ENCODE peak calls at places on chromosomes 5 and 9, in four cellular contexts. One of them, this sample, is unnamed.

GRCh38 chr5:10556893-10557746 is 6.8 kb upstream of the ANKRD33B start:
- DNase-seq in AG10803: no peak
- DNase-seq in naive thymus-derived CD4-positive, alpha-beta T cell: no peak
- DNase-seq in lung: no peak
- DNase-seq in this sample: no peak

GRCh38 chr5:6202615-6203365 is 175.6 kb downstream of the MED10 start:
- DNase-seq in AG10803: no peak
- DNase-seq in lung: no peak
- DNase-seq in naive thymus-derived CD4-positive, alpha-beta T cell: no peak
- DNase-seq in this sample: no peak

GRCh38 chr5:10695055-10695649 is 65.9 kb downstream of the DAP start:
- DNase-seq in lung: peak; percentile 80
- DNase-seq in naive thymus-derived CD4-positive, alpha-beta T cell: no peak
- DNase-seq in AG10803: peak; percentile 71
- DNase-seq in this sample: no peak

GRCh38 chr5:65172486-65173129 is 309.1 kb downstream of the ADAMTS6 start:
- DNase-seq in naive thymus-derived CD4-positive, alpha-beta T cell: no peak
- DNase-seq in lung: no peak
- DNase-seq in AG10803: peak; percentile 74
- DNase-seq in this sample: no peak

GRCh38 chr9:31100311-31100710 is 1284.1 kb upstream of the ACO1 start:
- DNase-seq in naive thymus-derived CD4-positive, alpha-beta T cell: no peak
- DNase-seq in AG10803: no peak
- DNase-seq in lung: no peak
- DNase-seq in this sample: no peak

GRCh38 chr5:177427919-177428573 is 1.6 kb downstream of the GRK6 start:
- DNase-seq in naive thymus-derived CD4-positive, alpha-beta T cell: no peak
- DNase-seq in lung: no peak
- DNase-seq in AG10803: no peak
- DNase-seq in this sample: peak; percentile 34

GRCh38 chr5:58363850-58364249 is 96.0 kb downstream of the PLK2 start:
- DNase-seq in AG10803: no peak
- DNase-seq in lung: no peak
- DNase-seq in naive thymus-derived CD4-positive, alpha-beta T cell: no peak
- DNase-seq in this sample: no peak

GRCh38 chr5:148384389-148384756 is 615 bp downstream of the FBXO38 start:
- DNase-seq in AG10803: peak; percentile 17
- DNase-seq in lung: no peak
- DNase-seq in naive thymus-derived CD4-positive, alpha-beta T cell: no peak
- DNase-seq in this sample: peak; percentile 8

GRCh38 chr9:73152953-73153352 is 1.3 kb downstream of the ANXA1 start:
- DNase-seq in lung: no peak
- DNase-seq in AG10803: peak; percentile 71
- DNase-seq in naive thymus-derived CD4-positive, alpha-beta T cell: no peak
- DNase-seq in this sample: no peak

GRCh38 chr9:101457003-101457402 is 21.4 kb upstream of the ALDOB start:
- DNase-seq in lung: no peak
- DNase-seq in naive thymus-derived CD4-positive, alpha-beta T cell: no peak
- DNase-seq in AG10803: no peak
- DNase-seq in this sample: no peak

GRCh38 chr9:98373622-98374021 is 118.2 kb upstream of the TBC1D2 start:
- DNase-seq in naive thymus-derived CD4-positive, alpha-beta T cell: no peak
- DNase-seq in lung: no peak
- DNase-seq in AG10803: peak; percentile 38
- DNase-seq in this sample: no peak

GRCh38 chr5:178201221-178201926 is 3.0 kb upstream of the HNRNPAB start:
- DNase-seq in naive thymus-derived CD4-positive, alpha-beta T cell: no peak
- DNase-seq in AG10803: peak; percentile 21
- DNase-seq in lung: no peak
- DNase-seq in this sample: no peak

GRCh38 chr5:178432421-178433272 is 157.5 kb downstream of the COL23A1 start:
- DNase-seq in naive thymus-derived CD4-positive, alpha-beta T cell: no peak
- DNase-seq in AG10803: no peak
- DNase-seq in lung: peak; percentile 25
- DNase-seq in this sample: no peak

GRCh38 chr9:17739022-17739421 is 160.2 kb downstream of the SH3GL2 start:
- DNase-seq in lung: no peak
- DNase-seq in AG10803: no peak
- DNase-seq in naive thymus-derived CD4-positive, alpha-beta T cell: no peak
- DNase-seq in this sample: no peak

GRCh38 chr9:87193925-87194380 is 246.6 kb upstream of the GAS1 start:
- DNase-seq in lung: no peak
- DNase-seq in naive thymus-derived CD4-positive, alpha-beta T cell: no peak
- DNase-seq in AG10803: peak; percentile 99
- DNase-seq in this sample: no peak

GRCh38 chr9:75085640-75086039 is 2.3 kb downstream of the NMRK1 start:
- DNase-seq in lung: no peak
- DNase-seq in naive thymus-derived CD4-positive, alpha-beta T cell: no peak
- DNase-seq in AG10803: no peak
- DNase-seq in this sample: no peak

GRCh38 chr9:6842584-6842947 is 84.8 kb downstream of the KDM4C start:
- DNase-seq in naive thymus-derived CD4-positive, alpha-beta T cell: no peak
- DNase-seq in AG10803: peak; percentile 29
- DNase-seq in lung: no peak
- DNase-seq in this sample: no peak

GRCh38 chr9:89605181-89606048 is 603 bp downstream of the GADD45G start:
- DNase-seq in naive thymus-derived CD4-positive, alpha-beta T cell: peak; percentile 19
- DNase-seq in lung: peak; percentile 72
- DNase-seq in AG10803: no peak
- DNase-seq in this sample: peak; percentile 35

GRCh38 chr9:114229236-114229635 is 73.9 kb downstream of the COL27A1 start:
- DNase-seq in naive thymus-derived CD4-positive, alpha-beta T cell: no peak
- DNase-seq in lung: no peak
- DNase-seq in AG10803: no peak
- DNase-seq in this sample: no peak

GRCh38 chr9:32968101-32969011 is 33.1 kb downstream of the APTX start:
- DNase-seq in naive thymus-derived CD4-positive, alpha-beta T cell: peak; percentile 7
- DNase-seq in lung: peak; percentile 43
- DNase-seq in AG10803: peak; percentile 34
- DNase-seq in this sample: peak; percentile 66

GRCh38 chr5:173915310-173916005 is 27.3 kb downstream of the CPEB4 start:
- DNase-seq in lung: no peak
- DNase-seq in naive thymus-derived CD4-positive, alpha-beta T cell: no peak
- DNase-seq in AG10803: peak; percentile 51
- DNase-seq in this sample: peak; percentile 23

GRCh38 chr9:69131682-69132081 is 42.4 kb upstream of the TJP2 start:
- DNase-seq in AG10803: peak; percentile 96
- DNase-seq in lung: no peak
- DNase-seq in naive thymus-derived CD4-positive, alpha-beta T cell: no peak
- DNase-seq in this sample: no peak

GRCh38 chr5:117204404-117204803 is 629.8 kb upstream of the SEMA6A start:
- DNase-seq in naive thymus-derived CD4-positive, alpha-beta T cell: no peak
- DNase-seq in lung: no peak
- DNase-seq in AG10803: no peak
- DNase-seq in this sample: no peak

GRCh38 chr5:42274913-42275312 is 148.3 kb upstream of the GHR start:
- DNase-seq in lung: no peak
- DNase-seq in naive thymus-derived CD4-positive, alpha-beta T cell: no peak
- DNase-seq in AG10803: no peak
- DNase-seq in this sample: no peak

GRCh38 chr9:95005276-95006141 is 279.0 kb downstream of the AOPEP start:
- DNase-seq in naive thymus-derived CD4-positive, alpha-beta T cell: no peak
- DNase-seq in lung: no peak
- DNase-seq in AG10803: no peak
- DNase-seq in this sample: no peak

GRCh38 chr9:114037961-114038723 is 40.0 kb downstream of the AMBP start:
- DNase-seq in lung: peak; percentile 24
- DNase-seq in naive thymus-derived CD4-positive, alpha-beta T cell: no peak
- DNase-seq in AG10803: no peak
- DNase-seq in this sample: no peak

GRCh38 chr9:124771867-124772621 is 933 bp upstream of the NR6A1 start:
- DNase-seq in AG10803: peak; percentile 59
- DNase-seq in lung: peak; percentile 69
- DNase-seq in naive thymus-derived CD4-positive, alpha-beta T cell: no peak
- DNase-seq in this sample: peak; percentile 34

GRCh38 chr5:4058899-4059298 is 463.3 kb downstream of the IRX1 start:
- DNase-seq in naive thymus-derived CD4-positive, alpha-beta T cell: no peak
- DNase-seq in AG10803: no peak
- DNase-seq in lung: no peak
- DNase-seq in this sample: no peak

GRCh38 chr5:18105449-18105848 is 471.2 kb downstream of the TAF11L14 start:
- DNase-seq in naive thymus-derived CD4-positive, alpha-beta T cell: no peak
- DNase-seq in lung: no peak
- DNase-seq in AG10803: no peak
- DNase-seq in this sample: no peak

GRCh38 chr5:165783024-165783423 is 2277.6 kb downstream of the MAT2B start:
- DNase-seq in naive thymus-derived CD4-positive, alpha-beta T cell: no peak
- DNase-seq in AG10803: no peak
- DNase-seq in lung: no peak
- DNase-seq in this sample: no peak

GRCh38 chr5:37494756-37495155 is 115.6 kb downstream of the WDR70 start:
- DNase-seq in AG10803: peak; percentile 63
- DNase-seq in naive thymus-derived CD4-positive, alpha-beta T cell: no peak
- DNase-seq in lung: no peak
- DNase-seq in this sample: no peak

GRCh38 chr5:554284-554988 is 30.2 kb upstream of the SLC9A3 start:
- DNase-seq in naive thymus-derived CD4-positive, alpha-beta T cell: no peak
- DNase-seq in AG10803: no peak
- DNase-seq in lung: no peak
- DNase-seq in this sample: no peak

GRCh38 chr5:135702191-135702590 is 123.4 kb upstream of the CXCL14 start:
- DNase-seq in AG10803: no peak
- DNase-seq in lung: no peak
- DNase-seq in naive thymus-derived CD4-positive, alpha-beta T cell: no peak
- DNase-seq in this sample: no peak

DNA sequence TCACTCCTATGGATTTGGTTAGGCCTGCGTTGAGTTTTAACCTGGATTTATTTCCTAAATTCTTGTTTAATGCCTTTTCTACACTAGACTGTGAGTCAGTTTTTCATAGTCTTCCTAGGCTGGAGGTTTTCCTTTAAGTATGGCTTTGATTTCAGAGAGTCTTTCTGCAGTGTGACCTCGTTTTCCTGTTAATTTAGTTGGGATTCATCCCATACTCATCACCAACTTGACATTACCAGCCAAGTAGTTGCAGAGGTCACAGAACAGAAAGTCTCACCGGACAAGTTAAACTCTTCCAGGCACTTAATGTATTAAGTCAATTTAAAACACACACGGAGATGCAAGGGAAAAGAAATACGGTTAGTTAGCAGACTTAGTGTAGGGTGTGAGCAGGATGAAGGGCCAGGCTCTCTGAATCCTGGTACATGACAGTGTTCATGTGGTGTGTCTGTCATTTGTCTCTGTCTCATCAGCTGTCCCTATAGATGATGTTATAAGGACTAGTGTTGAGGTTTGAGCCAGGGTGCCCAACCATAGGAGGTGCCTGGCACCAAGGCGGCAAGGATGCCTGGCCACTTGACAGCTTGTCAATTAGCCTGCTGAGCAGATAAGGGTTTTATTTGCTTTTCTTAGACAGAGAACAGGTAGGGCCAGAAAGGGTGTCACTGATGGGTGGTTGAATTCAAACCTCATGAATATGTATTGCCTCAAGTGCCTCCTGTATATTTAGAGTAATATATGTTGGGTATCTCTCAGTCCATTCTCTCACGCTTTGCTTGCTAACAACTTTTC is 29.9 kb upstream of the AUH start:
- DNase-seq in naive thymus-derived CD4-positive, alpha-beta T cell: no peak
- DNase-seq in AG10803: peak; percentile 45
- DNase-seq in lung: no peak
- DNase-seq in this sample: no peak
- H3K4me3 ChIP-seq in naive thymus-derived CD4-positive, alpha-beta T cell: no peak overlapping the region
- H3K4me3 ChIP-seq in AG10803: no peak overlapping the region
- H3K4me3 ChIP-seq in lung: no peak overlapping the region
- H3K4me3 ChIP-seq in this sample: no peak overlapping the region

GRCh38 chr9:35079426-35080341 is at the start of gene FANCG:
- DNase-seq in AG10803: peak; percentile 87
- DNase-seq in lung: peak; percentile 92
- DNase-seq in naive thymus-derived CD4-positive, alpha-beta T cell: peak; percentile 66
- DNase-seq in this sample: peak; percentile 94

DNA sequence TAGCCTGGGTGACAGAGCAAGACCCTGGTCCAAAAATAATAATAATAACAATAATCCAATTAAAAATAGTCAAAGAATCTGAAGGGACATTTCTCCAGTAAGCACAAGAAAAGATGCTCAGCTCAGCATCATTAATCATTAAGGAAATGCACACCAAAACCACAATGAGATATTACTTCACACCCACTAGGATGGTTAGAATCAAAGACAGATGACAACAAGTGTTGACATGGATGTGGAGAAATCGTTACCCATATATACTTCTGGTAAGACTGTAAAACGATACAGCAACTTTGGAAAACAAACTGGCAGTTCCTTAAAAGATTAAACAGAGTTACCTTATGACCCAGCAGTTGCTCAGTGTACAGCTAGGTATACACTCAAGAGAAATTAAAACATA is 5.3 kb upstream of the FANCG start:
- DNase-seq in AG10803: peak; percentile 35
- DNase-seq in lung: no peak
- DNase-seq in naive thymus-derived CD4-positive, alpha-beta T cell: no peak
- DNase-seq in this sample: no peak
- H3K4me3 ChIP-seq in AG10803: no peak overlapping the region
- H3K4me3 ChIP-seq in lung: no peak overlapping the region
- H3K4me3 ChIP-seq in naive thymus-derived CD4-positive, alpha-beta T cell: no peak overlapping the region
- H3K4me3 ChIP-seq in this sample: no peak overlapping the region

DNA sequence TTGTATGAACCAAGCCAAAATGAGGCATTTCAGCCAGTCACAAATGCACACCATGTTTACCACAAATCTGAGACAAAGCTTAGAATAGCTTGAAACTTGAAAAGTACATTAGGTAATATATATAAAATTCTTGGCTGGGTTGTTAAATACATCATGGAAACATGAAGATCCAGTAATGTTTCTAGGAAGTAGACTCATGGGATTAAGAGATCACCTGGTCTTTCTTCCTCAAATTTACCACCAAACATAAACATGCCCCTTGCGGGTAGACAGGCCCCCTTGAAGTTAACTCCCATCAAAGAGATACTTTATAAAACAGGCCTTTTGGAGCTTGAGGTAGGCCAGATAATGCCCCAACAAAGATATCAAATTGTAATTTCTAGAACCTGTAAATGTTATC is 128.1 kb upstream of the TARS1 start:
- DNase-seq in AG10803: no peak
- DNase-seq in naive thymus-derived CD4-positive, alpha-beta T cell: no peak
- DNase-seq in lung: no peak
- DNase-seq in this sample: no peak
- H3K4me3 ChIP-seq in AG10803: no peak overlapping the region
- H3K4me3 ChIP-seq in naive thymus-derived CD4-positive, alpha-beta T cell: no peak overlapping the region
- H3K4me3 ChIP-seq in lung: no peak overlapping the region
- H3K4me3 ChIP-seq in this sample: no peak overlapping the region

DNA sequence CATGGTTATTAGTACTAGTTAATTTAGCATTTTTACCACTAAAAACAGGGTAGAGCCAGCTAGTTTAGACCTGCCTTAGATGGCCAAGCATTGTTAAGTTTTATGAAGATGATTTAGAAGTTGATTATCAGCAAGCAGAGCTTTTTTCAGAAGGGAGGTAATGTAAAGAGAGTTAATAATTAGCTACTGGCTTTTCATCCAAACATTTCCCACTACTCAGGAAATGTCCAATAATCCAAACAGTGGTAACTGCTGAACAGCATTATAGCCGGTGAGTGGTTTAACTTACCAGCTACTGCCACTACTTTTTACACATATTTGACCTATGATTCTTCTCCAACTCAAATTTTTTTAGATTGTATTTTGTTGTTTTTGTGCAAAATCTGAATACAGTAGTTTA is 1.7 kb downstream of the ITGA1 start:
- DNase-seq in AG10803: no peak
- DNase-seq in naive thymus-derived CD4-positive, alpha-beta T cell: no peak
- DNase-seq in lung: no peak
- DNase-seq in this sample: no peak
- H3K4me3 ChIP-seq in AG10803: peak overlapping the region; percentile 76
- H3K4me3 ChIP-seq in naive thymus-derived CD4-positive, alpha-beta T cell: no peak overlapping the region
- H3K4me3 ChIP-seq in lung: no peak overlapping the region
- H3K4me3 ChIP-seq in this sample: no peak overlapping the region